ENCODE peak calls at places on chromosomes 7 and 10, in six cellular contexts. One of them, this sample, is unnamed.

GRCh38 chr7:69861233-69861632 is 263.0 kb downstream of the AUTS2 start:
- DNase-seq in PC-3: no peak
- DNase-seq in AG10803: no peak
- DNase-seq in stomach: no peak
- DNase-seq in BE2C: no peak
- DNase-seq in ascending aorta: no peak
- DNase-seq in this sample: no peak

GRCh38 chr7:80681272-80681885 is 42.9 kb downstream of the CD36 start:
- DNase-seq in PC-3: peak
- DNase-seq in AG10803: peak
- DNase-seq in stomach: no peak
- DNase-seq in BE2C: peak
- DNase-seq in ascending aorta: no peak
- DNase-seq in this sample: no peak

GRCh38 chr7:102075126-102075525 is 211.5 kb upstream of the SH2B2 start:
- DNase-seq in PC-3: no peak
- DNase-seq in AG10803: no peak
- DNase-seq in stomach: no peak
- DNase-seq in BE2C: no peak
- DNase-seq in ascending aorta: no peak
- DNase-seq in this sample: no peak

GRCh38 chr10:122267849-122268737 is 3.0 kb upstream of the BTBD16 start:
- DNase-seq in PC-3: peak
- DNase-seq in AG10803: no peak
- DNase-seq in stomach: peak
- DNase-seq in BE2C: peak
- DNase-seq in ascending aorta: no peak
- DNase-seq in this sample: no peak

GRCh38 chr10:11236234-11236633 is 218.6 kb downstream of the CELF2 start:
- DNase-seq in PC-3: no peak
- DNase-seq in AG10803: no peak
- DNase-seq in stomach: no peak
- DNase-seq in BE2C: no peak
- DNase-seq in ascending aorta: no peak
- DNase-seq in this sample: no peak

GRCh38 chr7:107659666-107660065 is 962 bp upstream of the SLC26A4 start:
- DNase-seq in PC-3: peak
- DNase-seq in AG10803: peak
- DNase-seq in stomach: no peak
- DNase-seq in BE2C: no peak
- DNase-seq in ascending aorta: no peak
- DNase-seq in this sample: no peak

GRCh38 chr10:780536-781524 is 91.4 kb upstream of the DIP2C start:
- DNase-seq in PC-3: no peak
- DNase-seq in AG10803: no peak
- DNase-seq in stomach: no peak
- DNase-seq in BE2C: no peak
- DNase-seq in ascending aorta: no peak
- DNase-seq in this sample: no peak

GRCh38 chr10:5530846-5531557 is 6.2 kb downstream of the CALML3 start:
- DNase-seq in PC-3: no peak
- DNase-seq in AG10803: no peak
- DNase-seq in stomach: peak
- DNase-seq in BE2C: no peak
- DNase-seq in ascending aorta: no peak
- DNase-seq in this sample: no peak

GRCh38 chr7:3107889-3108570 is 64.4 kb upstream of the CARD11 start:
- DNase-seq in PC-3: peak
- DNase-seq in AG10803: no peak
- DNase-seq in stomach: no peak
- DNase-seq in BE2C: no peak
- DNase-seq in ascending aorta: no peak
- DNase-seq in this sample: no peak

GRCh38 chr10:92690211-92691041 is 671 bp downstream of the HHEX start:
- DNase-seq in PC-3: peak
- DNase-seq in AG10803: no peak
- DNase-seq in stomach: peak
- DNase-seq in BE2C: no peak
- DNase-seq in ascending aorta: no peak
- DNase-seq in this sample: no peak

GRCh38 chr10:94131885-94132284 is 138.2 kb downstream of the PLCE1 start:
- DNase-seq in PC-3: peak
- DNase-seq in AG10803: peak
- DNase-seq in stomach: no peak
- DNase-seq in BE2C: no peak
- DNase-seq in ascending aorta: no peak
- DNase-seq in this sample: peak

GRCh38 chr7:70595741-70596574 is 536.0 kb upstream of the GALNT17 start:
- DNase-seq in PC-3: no peak
- DNase-seq in AG10803: no peak
- DNase-seq in stomach: peak
- DNase-seq in BE2C: peak
- DNase-seq in ascending aorta: no peak
- DNase-seq in this sample: no peak

GRCh38 chr10:18566177-18566576 is 85.2 kb downstream of the NSUN6 start:
- DNase-seq in PC-3: no peak
- DNase-seq in AG10803: no peak
- DNase-seq in stomach: no peak
- DNase-seq in BE2C: no peak
- DNase-seq in ascending aorta: no peak
- DNase-seq in this sample: no peak

GRCh38 chr10:95289003-95289920 is 1.5 kb downstream of the PDLIM1 start:
- DNase-seq in PC-3: peak
- DNase-seq in AG10803: peak
- DNase-seq in stomach: no peak
- DNase-seq in BE2C: no peak
- DNase-seq in ascending aorta: no peak
- DNase-seq in this sample: no peak

GRCh38 chr10:95289921-95290421 is 832 bp downstream of the PDLIM1 start:
- DNase-seq in PC-3: no peak
- DNase-seq in AG10803: no peak
- DNase-seq in stomach: no peak
- DNase-seq in BE2C: no peak
- DNase-seq in ascending aorta: no peak
- DNase-seq in this sample: no peak

GRCh38 chr10:95290446-95290800 is 380 bp downstream of the PDLIM1 start:
- DNase-seq in PC-3: no peak
- DNase-seq in AG10803: no peak
- DNase-seq in stomach: no peak
- DNase-seq in BE2C: no peak
- DNase-seq in ascending aorta: no peak
- DNase-seq in this sample: no peak

GRCh38 chr10:95291634-95292039 is 834 bp upstream of the PDLIM1 start:
- DNase-seq in PC-3: no peak
- DNase-seq in AG10803: no peak
- DNase-seq in stomach: no peak
- DNase-seq in BE2C: no peak
- DNase-seq in ascending aorta: no peak
- DNase-seq in this sample: no peak

DNA sequence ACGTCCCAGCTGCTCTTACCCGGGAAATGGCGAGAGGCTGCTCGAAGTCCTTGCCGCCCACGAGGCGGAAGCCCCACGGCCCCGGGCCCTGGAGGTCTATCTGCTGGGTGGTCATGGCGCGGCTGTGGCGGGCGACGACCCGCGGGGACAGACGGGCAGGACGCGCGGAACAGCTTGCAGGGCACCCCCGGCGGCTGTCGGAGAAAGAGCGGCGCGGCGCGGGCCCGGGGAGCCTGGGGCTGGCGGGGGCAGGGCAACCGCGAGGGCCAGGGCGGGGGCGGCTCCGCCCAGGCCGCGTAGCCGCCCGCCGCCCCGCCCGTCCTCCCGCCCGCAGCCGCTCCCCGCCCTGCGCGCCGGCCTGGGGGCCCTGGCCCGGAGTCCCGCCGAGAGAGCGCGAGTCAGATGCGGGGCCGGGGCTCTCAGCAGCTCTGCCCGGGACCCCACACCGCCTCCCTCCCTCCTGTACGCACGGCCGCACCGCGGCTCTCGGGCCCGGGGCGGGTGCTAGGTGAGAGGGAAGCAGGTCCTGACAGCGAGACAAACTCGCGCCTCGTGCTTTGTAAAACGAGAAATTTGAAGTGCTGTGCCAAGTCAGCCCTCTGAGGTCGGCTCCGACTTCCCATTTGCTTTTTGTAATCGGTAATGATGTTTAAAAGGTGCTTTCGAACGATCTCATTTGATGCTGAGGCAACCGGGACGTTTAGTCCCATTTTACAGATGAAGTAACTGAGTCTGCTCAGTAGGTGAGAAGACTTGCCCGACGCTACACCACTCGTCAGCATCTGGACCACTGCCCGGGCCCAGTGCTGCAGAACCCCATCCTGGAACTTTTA is at the start of gene PDLIM1:
- DNase-seq in PC-3: peak
- DNase-seq in AG10803: peak
- DNase-seq in stomach: peak
- DNase-seq in BE2C: peak
- DNase-seq in ascending aorta: no peak
- DNase-seq in this sample: no peak
- TF ChIP-seq CTCF in PC-3: peak
- TF ChIP-seq CTCF in AG10803: no peak
- TF ChIP-seq CTCF in stomach: no peak
- TF ChIP-seq CTCF in BE2C: no peak
- TF ChIP-seq CTCF in ascending aorta: peak
- TF ChIP-seq CTCF in this sample: peak

DNA sequence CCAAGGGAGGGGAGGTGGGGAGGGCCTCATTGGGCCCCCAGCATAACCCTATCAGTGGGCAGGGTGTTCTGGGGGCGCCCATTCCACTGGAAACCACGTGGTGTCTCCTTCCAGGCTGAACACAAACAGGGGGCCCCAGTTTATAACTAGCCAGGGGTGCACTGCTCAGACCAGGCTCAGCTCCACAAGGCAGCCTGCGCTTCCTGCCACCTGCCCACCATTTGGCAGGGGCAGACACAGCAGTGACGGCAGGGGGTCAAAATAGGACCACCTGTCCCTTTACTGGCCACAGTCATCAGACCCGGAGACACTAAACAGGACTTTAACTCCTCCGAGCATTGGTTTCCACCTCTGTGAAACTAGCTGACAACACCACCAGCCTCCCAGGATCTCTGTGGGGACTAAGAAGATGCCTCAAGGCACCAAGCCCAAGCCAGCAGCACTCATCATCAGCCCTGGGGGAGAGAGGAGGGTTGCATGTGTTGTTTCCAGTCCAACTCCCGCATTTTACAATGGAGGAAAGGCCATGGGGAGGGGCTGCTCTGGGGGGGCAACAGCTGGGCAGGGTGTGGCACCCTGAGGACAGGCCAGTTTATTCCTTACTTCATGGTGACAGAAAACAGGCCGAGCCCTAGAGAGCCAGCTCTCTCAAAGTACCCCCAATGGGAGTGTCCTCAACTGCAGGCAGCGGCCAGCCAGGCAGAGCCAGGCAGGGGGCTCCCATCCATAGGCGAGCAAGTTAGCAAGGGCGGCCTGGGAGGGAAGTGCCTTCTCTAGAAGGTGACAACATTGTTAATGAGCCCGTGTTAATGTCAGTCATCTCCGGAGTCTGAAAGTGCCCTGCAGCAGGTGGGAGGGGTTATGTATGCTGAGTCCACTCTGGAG is 127.6 kb downstream of the TNS3 start:
- DNase-seq in PC-3: peak
- DNase-seq in AG10803: no peak
- DNase-seq in stomach: no peak
- DNase-seq in BE2C: no peak
- DNase-seq in ascending aorta: no peak
- DNase-seq in this sample: no peak
- H3K4me3 ChIP-seq in PC-3: peak
- H3K4me3 ChIP-seq in AG10803: no peak
- H3K4me3 ChIP-seq in stomach: no peak
- H3K4me3 ChIP-seq in BE2C: no peak
- H3K4me3 ChIP-seq in ascending aorta: no peak
- H3K4me3 ChIP-seq in this sample: no peak

GRCh38 chr7:157487046-157487770 is 150.4 kb downstream of the DNAJB6 start:
- DNase-seq in PC-3: no peak
- DNase-seq in AG10803: no peak
- DNase-seq in stomach: peak
- DNase-seq in BE2C: no peak
- DNase-seq in ascending aorta: no peak
- DNase-seq in this sample: no peak

GRCh38 chr7:157484411-157485081 is 147.7 kb downstream of the DNAJB6 start:
- DNase-seq in PC-3: no peak
- DNase-seq in AG10803: no peak
- DNase-seq in stomach: peak
- DNase-seq in BE2C: no peak
- DNase-seq in ascending aorta: no peak
- DNase-seq in this sample: no peak

GRCh38 chr7:157483971-157484410 is 147.2 kb downstream of the DNAJB6 start:
- DNase-seq in PC-3: no peak
- DNase-seq in AG10803: no peak
- DNase-seq in stomach: no peak
- DNase-seq in BE2C: no peak
- DNase-seq in ascending aorta: no peak
- DNase-seq in this sample: no peak

GRCh38 chr7:157485961-157486510 is 149.2 kb downstream of the DNAJB6 start:
- DNase-seq in PC-3: no peak
- DNase-seq in AG10803: no peak
- DNase-seq in stomach: peak
- DNase-seq in BE2C: no peak
- DNase-seq in ascending aorta: no peak
- DNase-seq in this sample: no peak

GRCh38 chr7:157485361-157485831 is 148.6 kb downstream of the DNAJB6 start:
- DNase-seq in PC-3: no peak
- DNase-seq in AG10803: no peak
- DNase-seq in stomach: peak
- DNase-seq in BE2C: no peak
- DNase-seq in ascending aorta: no peak
- DNase-seq in this sample: no peak
- TF ChIP-seq CTCF in PC-3: no peak
- TF ChIP-seq CTCF in AG10803: no peak
- TF ChIP-seq CTCF in stomach: no peak
- TF ChIP-seq CTCF in BE2C: no peak
- TF ChIP-seq CTCF in ascending aorta: no peak
- TF ChIP-seq CTCF in this sample: no peak

DNA sequence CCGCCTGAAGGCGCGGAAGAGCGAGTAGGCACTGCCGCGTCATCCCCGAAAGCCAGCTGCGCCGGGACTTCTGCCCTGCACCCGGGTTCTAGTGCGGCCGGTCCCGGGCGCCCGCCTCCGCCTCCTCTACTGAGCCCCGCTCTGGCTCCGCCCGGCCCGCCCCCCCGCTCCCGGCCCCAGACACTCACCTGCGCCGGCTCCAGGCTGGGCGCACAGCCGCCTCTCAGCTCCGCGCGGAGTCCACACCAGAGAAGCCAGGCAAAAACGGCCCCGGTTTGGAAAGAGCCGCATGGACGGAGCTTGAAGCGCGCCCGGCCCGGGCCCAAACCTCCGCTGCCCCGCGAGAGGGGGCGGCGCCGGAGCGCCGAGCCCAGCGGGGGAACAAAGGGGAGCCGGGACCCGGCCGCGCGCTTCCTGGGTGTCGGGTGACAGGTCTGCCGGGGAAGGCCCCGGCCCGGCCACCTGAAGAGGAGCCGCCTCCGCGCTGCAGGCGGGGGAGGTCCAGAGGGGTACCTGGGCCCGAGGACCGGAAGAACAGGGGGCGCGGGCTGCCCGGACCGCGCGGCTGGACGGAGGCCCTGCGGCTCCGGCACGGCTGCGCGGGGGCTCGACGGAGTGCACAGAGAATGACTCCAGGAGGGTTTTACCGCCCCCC is 168.2 kb downstream of the NRF1 start:
- DNase-seq in PC-3: peak
- DNase-seq in AG10803: no peak
- DNase-seq in stomach: peak
- DNase-seq in BE2C: no peak
- DNase-seq in ascending aorta: no peak
- DNase-seq in this sample: no peak
- H3K4me3 ChIP-seq in PC-3: peak
- H3K4me3 ChIP-seq in AG10803: no peak
- H3K4me3 ChIP-seq in stomach: peak
- H3K4me3 ChIP-seq in BE2C: peak
- H3K4me3 ChIP-seq in ascending aorta: peak
- H3K4me3 ChIP-seq in this sample: peak